ENCODE peak calls at places on chromosomes 12 and 14, in seven cellular contexts. Q is mucosa of gallbladder; X is ureter; Z is nephron progenitor cell; P is IMR-90; U is activated CD4-positive, alpha-beta T cell treated with anti-CD3 and anti-CD28 coated beads for 24 hours; L is right atrium auricular region. A is an unnamed sample.

GRCh38 chr14:103723176-103724081 is 7.8 kb downstream of the ZFYVE21 start:
- DNase-seq in U (no peak), Z (no peak), L (no peak), Q (no peak), X (no peak), P (no peak), A (no peak)

GRCh38 chr12:94327819-94328218 is 131.8 kb downstream of the CEP83 start:
- DNase-seq in L (no peak), P (no peak), X (no peak), Q (no peak), Z (no peak), U (no peak), A (no peak)

GRCh38 chr14:63499701-63500250 is 43.4 kb downstream of the PPP2R5E start:
- DNase-seq in X (no peak), Q (no peak), U (no peak), L (no peak), Z (no peak), P (peak), A (no peak)

GRCh38 chr12:91952916-91953315 is 192.7 kb downstream of the BTG1 start:
- DNase-seq in L (no peak), P (no peak), Z (no peak), X (no peak), U (no peak), Q (no peak), A (no peak)

GRCh38 chr12:110856517-110856916 is 9.7 kb downstream of the CCDC63 start:
- DNase-seq in Z (no peak), Q (no peak), X (no peak), U (no peak), L (no peak), P (no peak), A (no peak)

GRCh38 chr14:49893309-49894213 is 679 bp downstream of the ARF6 start:
- DNase-seq in U (peak), Q (peak), L (peak), Z (peak), X (peak), P (no peak), A (peak)

GRCh38 chr12:91361864-91362263 is 179.2 kb upstream of the DCN start:
- DNase-seq in X (no peak), U (no peak), L (no peak), Q (no peak), Z (no peak), P (peak), A (no peak)

GRCh38 chr14:100734031-100734990 is 7.6 kb downstream of the DLK1 start:
- DNase-seq in U (no peak), P (no peak), Q (no peak), X (no peak), Z (no peak), L (no peak), A (no peak)

GRCh38 chr14:73809386-73809785 is 42.2 kb upstream of the PTGR2 start:
- DNase-seq in X (no peak), Q (no peak), P (no peak), L (no peak), U (no peak), Z (no peak), A (no peak)

GRCh38 chr12:569803-570236 is 93.4 kb downstream of the NINJ2 start:
- DNase-seq in P (peak), X (peak), L (peak), U (peak), Q (peak), Z (peak), A (peak)

GRCh38 chr14:68137704-68138619 is 318.4 kb downstream of the RAD51B start:
- DNase-seq in P (peak), X (peak), L (peak), U (no peak), Q (peak), Z (peak), A (no peak)

GRCh38 chr14:54085137-54085810 is 128.6 kb upstream of the BMP4 start:
- DNase-seq in P (peak), L (no peak), Z (no peak), Q (no peak), U (no peak), X (no peak), A (no peak)

GRCh38 chr14:50947446-50947845 is 3.2 kb upstream of the PYGL start:
- DNase-seq in X (no peak), P (peak), U (no peak), Q (no peak), L (no peak), Z (no peak), A (no peak)

GRCh38 chr14:70585221-70585620 is 15.2 kb downstream of the MED6 start:
- DNase-seq in P (peak), L (no peak), Z (no peak), Q (no peak), X (no peak), U (no peak), A (no peak)

A was measured in T-helper 17 cell.